ENCODE peak calls at places on chromosomes 11 and 22, in six cellular contexts. H is fibroblast of pulmonary artery; B is AG09319; Z is CD4-positive, alpha-beta T cell; S is ovary; W is Peyer's patch. D is an unnamed sample.

GRCh38 chr11:2874963-2875362 is 10.6 kb downstream of the CDKN1C start:
- DNase-seq in H (no peak), B (no peak), Z (no peak), S (no peak), W (no peak), D (no peak)

GRCh38 chr11:96338910-96339703 is 3.9 kb downstream of the MAML2 start:
- DNase-seq in H (peak; percentile 82), B (no peak), Z (peak; percentile 23), S (peak; percentile 46), W (peak; percentile 71), D (peak; percentile 51)

GRCh38 chr11:4454031-4454430 is 4.9 kb downstream of the OR52K2 start:
- DNase-seq in H (no peak), B (no peak), Z (no peak), S (no peak), W (no peak), D (no peak)

GRCh38 chr11:79762271-79762935 is 321.6 kb upstream of the TENM4 start:
- DNase-seq in H (no peak), B (no peak), Z (no peak), S (no peak), W (no peak), D (no peak)

GRCh38 chr11:114525682-114526081 is 34.0 kb downstream of the NXPE1 start:
- DNase-seq in H (no peak), B (no peak), Z (no peak), S (no peak), W (no peak), D (no peak)

GRCh38 chr22:19986410-19987341 is 29.9 kb downstream of the ARVCF start:
- DNase-seq in H (peak; percentile 71), B (no peak), Z (peak; percentile 43), S (peak; percentile 84), W (peak; percentile 48), D (peak; percentile 98)

GRCh38 chr11:120643254-120643653 is 131.7 kb downstream of the GRIK4 start:
- DNase-seq in H (no peak), B (no peak), Z (no peak), S (no peak), W (no peak), D (no peak)

GRCh38 chr22:49958462-49958921 is 2.1 kb upstream of the PIM3 start:
- DNase-seq in H (no peak), B (no peak), Z (no peak), S (peak; percentile 29), W (no peak), D (no peak)

GRCh38 chr11:123083623-123084029 is 21.7 kb upstream of the HSPA8 start:
- DNase-seq in H (peak; percentile 99), B (peak; percentile 83), Z (peak; percentile 71), S (peak; percentile 90), W (peak; percentile 56), D (no peak)

GRCh38 chr11:114162719-114163123 is 103.2 kb downstream of the ZBTB16 start:
- DNase-seq in H (peak; percentile 100), B (peak; percentile 94), Z (no peak), S (peak; percentile 90), W (peak; percentile 44), D (no peak)

GRCh38 chr11:72085836-72086475 is 5.3 kb downstream of the LRRC51 start:
- DNase-seq in H (no peak), B (no peak), Z (no peak), S (no peak), W (no peak), D (no peak)

GRCh38 chr22:45341503-45341902 is 31.8 kb downstream of the FAM118A start:
- DNase-seq in H (no peak), B (no peak), Z (no peak), S (no peak), W (peak; percentile 8), D (no peak)

GRCh38 chr11:99803501-99803900 is 782.8 kb downstream of the CNTN5 start:
- DNase-seq in H (no peak), B (no peak), Z (no peak), S (no peak), W (no peak), D (no peak)

GRCh38 chr11:102283088-102283487 is 34.2 kb upstream of the BIRC3 start:
- DNase-seq in H (no peak), B (no peak), Z (no peak), S (no peak), W (no peak), D (no peak)

GRCh38 chr11:68748061-68748460 is 3.3 kb downstream of the TESMIN start:
- DNase-seq in H (no peak), B (no peak), Z (no peak), S (no peak), W (no peak), D (no peak)

GRCh38 chr22:29004647-29005371 is 56.8 kb downstream of the C22orf31 start:
- DNase-seq in H (no peak), B (no peak), Z (no peak), S (peak; percentile 44), W (no peak), D (no peak)

GRCh38 chr11:113289341-113290187 is 24.8 kb upstream of the TTC12 start:
- DNase-seq in H (peak; percentile 64), B (peak; percentile 10), Z (peak; percentile 38), S (peak; percentile 64), W (peak; percentile 36), D (peak; percentile 79)

GRCh38 chr11:121510438-121510837 is 57.7 kb upstream of the SORL1-AS1 start:
- DNase-seq in H (no peak), B (no peak), Z (no peak), S (no peak), W (no peak), D (no peak)

GRCh38 chr11:117457031-117457785 is 129.6 kb downstream of the CEP164 start:
- DNase-seq in H (no peak), B (no peak), Z (no peak), S (no peak), W (no peak), D (no peak)

GRCh38 chr22:27651486-27651885 is 150.1 kb downstream of the MN1 start:
- DNase-seq in H (no peak), B (no peak), Z (no peak), S (no peak), W (no peak), D (no peak)

GRCh38 chr11:15346907-15347306 is 232.2 kb downstream of the INSC start:
- DNase-seq in H (no peak), B (no peak), Z (no peak), S (no peak), W (no peak), D (no peak)

GRCh38 chr11:3664032-3664630 is 7.1 kb downstream of the CHRNA10 start:
- DNase-seq in H (no peak), B (no peak), Z (no peak), S (no peak), W (no peak), D (no peak)

GRCh38 chr11:99271527-99271926 is 250.8 kb downstream of the CNTN5 start:
- DNase-seq in H (no peak), B (no peak), Z (no peak), S (no peak), W (no peak), D (no peak)

GRCh38 chr11:111384494-111384893 is 5.4 kb upstream of the POU2AF1 start:
- DNase-seq in H (no peak), B (no peak), Z (no peak), S (no peak), W (no peak), D (no peak)

GRCh38 chr11:12845739-12846358 is 163.3 kb upstream of the RASSF10 start:
- DNase-seq in H (no peak), B (no peak), Z (no peak), S (no peak), W (no peak), D (no peak)

DNA sequence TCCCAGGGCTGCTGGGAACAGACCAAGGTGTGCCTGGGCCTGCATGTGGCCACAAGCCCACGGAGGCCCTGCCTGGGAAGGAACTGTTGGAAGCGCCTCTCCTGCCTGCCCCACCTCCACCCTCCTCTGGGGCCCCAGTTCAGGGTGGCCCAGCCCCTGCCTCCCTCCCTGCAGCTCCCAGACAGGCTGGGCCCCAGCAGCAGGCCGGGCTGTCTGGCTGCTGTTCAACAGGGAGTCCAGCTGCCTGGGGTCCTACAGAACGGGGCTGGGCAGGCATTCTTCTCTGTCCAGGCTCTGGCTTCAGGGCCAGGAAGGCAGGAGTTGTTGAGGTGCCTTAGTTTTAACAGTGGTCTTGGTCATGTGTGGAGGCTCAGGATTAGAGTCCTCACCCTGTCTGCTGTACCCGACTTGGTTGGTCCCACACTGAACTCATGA is 11.8 kb downstream of the PRDM11 start:
- DNase-seq in H (peak; percentile 33), B (no peak), Z (no peak), S (peak; percentile 64), W (no peak), D (no peak)
- TF ChIP-seq CTCF in H (no peak), B (no peak), Z (no peak), S (no peak), W (no peak), D (no peak)

GRCh38 chr11:22244986-22245592 is 52.2 kb downstream of the ANO5 start:
- DNase-seq in H (peak; percentile 57), B (peak; percentile 7), Z (peak; percentile 0), S (peak; percentile 21), W (no peak), D (peak; percentile 4)
- TF ChIP-seq CTCF in H (peak; percentile 78), B (peak; percentile 68), Z (peak; percentile 58), S (no peak), W (no peak), D (peak; percentile 63)

GRCh38 chr11:18853086-18853720 is 61.6 kb upstream of the PTPN5 start:
- DNase-seq in H (peak; percentile 44), B (no peak), Z (no peak), S (no peak), W (no peak), D (peak; percentile 17)
- TF ChIP-seq CTCF in H (peak; percentile 57), B (peak; percentile 27), Z (no peak), S (no peak), W (no peak), D (peak; percentile 53)

DNA sequence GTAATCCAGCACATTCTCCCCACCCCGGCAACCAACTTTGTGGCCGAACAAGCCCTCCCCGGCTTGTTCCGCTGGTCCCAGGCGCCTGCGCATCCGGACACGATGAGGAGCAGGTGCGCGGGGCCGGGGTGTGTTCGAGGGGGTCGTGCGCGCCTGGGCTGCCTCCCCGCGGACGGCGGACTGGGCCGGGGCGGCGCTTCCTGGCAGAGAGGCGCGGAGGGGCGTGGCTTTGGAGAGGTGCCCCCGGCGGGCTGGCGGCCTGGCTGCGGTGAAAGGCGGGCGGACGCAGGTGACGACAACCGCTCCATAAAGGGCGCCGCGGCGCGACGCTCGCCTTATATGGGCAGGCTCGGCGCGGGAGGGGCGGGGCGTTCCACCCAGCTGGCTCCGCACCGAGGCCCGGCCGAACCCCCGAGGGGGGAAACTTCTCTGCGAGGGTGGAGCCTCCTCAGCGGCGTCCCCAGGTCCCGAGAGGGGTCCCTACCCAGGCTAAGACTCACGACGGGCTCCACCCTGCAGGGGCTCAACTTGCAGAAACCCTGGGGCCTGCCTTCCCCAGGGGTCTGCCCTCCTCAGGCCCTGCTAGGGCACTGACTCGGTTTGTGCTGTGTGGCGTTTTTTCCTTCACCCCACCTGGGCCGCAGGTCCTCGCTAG is 26.4 kb downstream of the TXN2 start:
- DNase-seq in H (peak; percentile 88), B (no peak), Z (peak; percentile 96), S (peak; percentile 95), W (peak; percentile 99), D (peak; percentile 93)
- TF ChIP-seq CTCF in H (no peak), B (no peak), Z (no peak), S (peak; percentile 21), W (no peak), D (no peak)

D was measured in GM13976.